ENCODE peak calls at places on chromosomes 12 and 14, in seven cellular contexts. G is neural progenitor cell, Q is HCT116, R is OCI-LY7, M is MM.1S, L is PC-3, E is hepatocyte. H is an unnamed sample.

GRCh38 chr12:68808388-68809189 is 612 bp downstream of the MDM2 start:
- DNase-seq in G (peak; percentile 76), R (peak; percentile 82), M (peak; percentile 100), E (peak; percentile 92), L (peak; percentile 89), Q (peak; percentile 87), H (peak; percentile 85)

GRCh38 chr12:112018571-112019237 is 5.5 kb downstream of the ERP29 start:
- DNase-seq in M (no peak), R (no peak), Q (no peak), G (no peak), E (no peak), L (peak; percentile 95), H (no peak)

GRCh38 chr14:104587641-104588040 is 8.1 kb downstream of the C14orf180 start:
- DNase-seq in M (no peak), Q (no peak), R (no peak), E (no peak), G (no peak), L (no peak), H (no peak)

GRCh38 chr12:46453428-46453827 is 80.9 kb upstream of the SLC38A2 start:
- DNase-seq in E (no peak), G (no peak), R (no peak), Q (no peak), L (peak; percentile 35), M (no peak), H (no peak)

GRCh38 chr14:81589381-81590065 is 55.9 kb upstream of the SEL1L start:
- DNase-seq in R (peak; percentile 22), G (no peak), M (no peak), L (no peak), E (no peak), Q (no peak), H (no peak)

GRCh38 chr14:72254202-72254939 is 322.1 kb downstream of the RGS6 start:
- DNase-seq in Q (no peak), G (no peak), L (no peak), M (no peak), E (no peak), R (no peak), H (no peak)

GRCh38 chr14:74271365-74271764 is 31.4 kb downstream of the ABCD4 start:
- DNase-seq in R (no peak), G (no peak), Q (no peak), L (no peak), M (no peak), E (no peak), H (no peak)

GRCh38 chr14:74784634-74785033 is 21.5 kb downstream of the YLPM1 start:
- DNase-seq in Q (no peak), E (no peak), G (no peak), M (no peak), L (no peak), R (no peak), H (no peak)

GRCh38 chr12:20320552-20320951 is 47.8 kb upstream of the PDE3A start:
- DNase-seq in E (no peak), M (no peak), Q (no peak), R (no peak), L (no peak), G (no peak), H (peak; percentile 24)

GRCh38 chr14:55800443-55800842 is 220.4 kb downstream of the KTN1 start:
- DNase-seq in G (no peak), E (no peak), L (no peak), Q (no peak), R (no peak), M (no peak), H (peak; percentile 14)

GRCh38 chr14:55794655-55795583 is 214.9 kb downstream of the KTN1 start:
- DNase-seq in E (peak; percentile 53), Q (no peak), L (peak; percentile 92), M (no peak), R (no peak), G (no peak), H (no peak)

GRCh38 chr14:55801121-55801520 is 221.1 kb downstream of the KTN1 start:
- DNase-seq in R (no peak), G (no peak), M (no peak), Q (no peak), E (no peak), L (no peak), H (no peak)

GRCh38 chr14:55799523-55800095 is 219.6 kb downstream of the KTN1 start:
- DNase-seq in M (no peak), L (no peak), E (no peak), R (no peak), G (no peak), Q (no peak), H (no peak)

GRCh38 chr14:55798400-55798799 is 218.4 kb downstream of the KTN1 start:
- DNase-seq in E (no peak), M (no peak), R (no peak), L (no peak), Q (no peak), G (no peak), H (no peak)
- TF ChIP-seq EZH2phosphoT487 in E (no peak), M (no peak), R (no peak), L (no peak), Q (no peak), G (no peak), H (no peak)

DNA sequence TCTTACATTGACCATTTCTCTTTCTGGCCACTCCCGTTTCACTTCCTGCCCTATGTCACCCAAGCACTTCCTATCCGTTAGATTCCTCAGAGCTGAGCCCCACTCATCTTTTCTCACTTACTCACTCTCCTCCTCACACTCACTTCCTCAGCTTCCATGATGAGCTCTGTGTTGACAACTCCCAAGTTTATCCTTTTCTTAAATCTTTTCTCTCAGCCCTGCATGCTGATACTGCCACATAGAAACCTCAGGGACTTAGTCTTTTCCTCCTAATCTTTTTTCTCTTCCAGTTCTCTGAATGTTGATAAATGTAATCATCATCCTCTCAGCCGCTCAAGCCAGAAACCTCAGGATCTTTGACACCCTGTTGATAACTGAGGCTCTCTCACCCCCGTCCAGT is 99.6 kb downstream of the ANO6 start:
- DNase-seq in M (no peak), Q (no peak), E (no peak), L (no peak), R (no peak), G (no peak), H (no peak)
- TF ChIP-seq EZH2phosphoT487 in M (no peak), Q (no peak), E (no peak), L (no peak), R (no peak), G (no peak), H (no peak)

GRCh38 chr12:100574262-100575074 is 984 bp downstream of the GAS2L3 start:
- DNase-seq in E (peak; percentile 24), L (peak; percentile 35), R (no peak), G (peak; percentile 45), M (no peak), Q (no peak), H (peak; percentile 42)
- TF ChIP-seq EZH2phosphoT487 in E (no peak), L (no peak), R (no peak), G (no peak), M (no peak), Q (no peak), H (no peak)

DNA sequence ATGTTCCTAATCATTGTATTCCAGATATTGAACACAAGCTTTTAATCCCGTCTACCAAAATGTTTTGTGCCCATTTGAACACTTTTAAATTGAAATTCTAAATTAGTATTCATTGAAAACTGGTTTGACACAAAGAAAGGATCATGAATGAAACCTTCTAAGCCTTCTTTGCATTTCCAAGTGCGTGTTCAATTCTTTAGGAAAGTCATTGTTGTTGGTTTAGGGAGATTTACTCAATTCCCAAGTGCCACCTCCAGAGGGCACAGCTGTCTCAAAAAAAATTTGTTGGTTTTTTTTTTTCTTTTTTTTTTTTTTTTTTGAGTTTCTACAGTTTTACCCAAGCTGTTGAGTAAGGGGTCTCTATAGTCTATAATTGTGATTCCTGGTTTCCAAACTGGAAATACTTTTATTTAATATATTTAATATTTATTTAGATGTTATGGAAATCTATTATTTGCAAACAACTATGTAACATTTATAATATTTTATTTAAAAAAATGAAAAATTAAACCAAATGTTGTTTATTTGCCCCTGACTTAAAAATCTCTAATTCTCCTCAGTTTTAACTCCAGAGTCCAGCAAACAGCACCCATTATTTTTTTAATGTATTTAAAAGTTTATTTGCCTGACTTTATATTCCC is 79.9 kb downstream of the NEDD1 start:
- DNase-seq in E (peak; percentile 49), M (peak; percentile 34), G (peak; percentile 74), R (peak; percentile 56), L (peak; percentile 59), Q (peak; percentile 27), H (peak; percentile 78)
- TF ChIP-seq EZH2phosphoT487 in E (no peak), M (no peak), G (no peak), R (no peak), L (no peak), Q (no peak), H (no peak)

GRCh38 chr12:11171145-11171952 is at the start of gene SMIM10L1:
- DNase-seq in E (peak; percentile 98), M (peak; percentile 91), G (peak; percentile 99), R (peak; percentile 97), L (peak; percentile 88), Q (peak; percentile 87), H (peak; percentile 98)

GRCh38 chr12:11166300-11166699 is 4.7 kb upstream of the SMIM10L1 start:
- DNase-seq in Q (no peak), G (no peak), L (no peak), M (no peak), E (no peak), R (no peak), H (no peak)

GRCh38 chr12:11174022-11174421 is 3.0 kb downstream of the SMIM10L1 start:
- DNase-seq in Q (no peak), G (no peak), L (no peak), E (no peak), M (no peak), R (no peak), H (no peak)

GRCh38 chr12:11170810-11171144 is 217 bp upstream of the SMIM10L1 start:
- DNase-seq in L (no peak), E (no peak), M (no peak), G (no peak), Q (no peak), R (no peak), H (no peak)

GRCh38 chr12:11171953-11172675 is 1.1 kb downstream of the SMIM10L1 start:
- DNase-seq in Q (no peak), M (peak; percentile 12), G (peak; percentile 22), L (no peak), E (peak; percentile 29), R (no peak), H (peak; percentile 43)
- TF ChIP-seq EZH2phosphoT487 in Q (no peak), M (no peak), G (no peak), L (no peak), E (no peak), R (no peak), H (no peak)

GRCh38 chr14:101075025-101075800 is 171.7 kb upstream of the RTL1 start:
- DNase-seq in E (no peak), M (no peak), Q (no peak), G (no peak), R (no peak), L (no peak), H (no peak)
- TF ChIP-seq EZH2phosphoT487 in E (no peak), M (no peak), Q (no peak), G (no peak), R (no peak), L (no peak), H (no peak)

GRCh38 chr12:121110211-121110940 is 22.3 kb upstream of the P2RX7 start:
- DNase-seq in L (peak; percentile 77), Q (peak; percentile 56), M (peak; percentile 29), E (peak; percentile 80), R (peak; percentile 69), G (peak; percentile 72), H (peak; percentile 85)
- TF ChIP-seq EZH2phosphoT487 in L (no peak), Q (no peak), M (no peak), E (no peak), R (no peak), G (no peak), H (no peak)

H was measured in GM23338.